ENCODE peak calls at places on chromosomes 1 and 21, in five cellular contexts. One of them, this sample, is unnamed.

GRCh38 chr1:203590559-203590958 is 36.1 kb upstream of the ATP2B4 start:
- DNase-seq in HCT116: no peak
- DNase-seq in HepG2: no peak
- DNase-seq in K562: no peak
- DNase-seq in H1: no peak
- DNase-seq in this sample: no peak

GRCh38 chr1:231139659-231140650 is 21.9 kb upstream of the TRIM67 start:
- DNase-seq in K562: no peak
- DNase-seq in HepG2: peak
- DNase-seq in H1: no peak
- DNase-seq in HCT116: no peak
- DNase-seq in this sample: no peak

GRCh38 chr1:244603498-244603897 is 49.4 kb upstream of the DESI2 start:
- DNase-seq in HepG2: peak
- DNase-seq in H1: no peak
- DNase-seq in HCT116: peak
- DNase-seq in K562: peak
- DNase-seq in this sample: no peak

GRCh38 chr1:222912730-222913129 is 97.9 kb downstream of the DISP1 start:
- DNase-seq in HepG2: no peak
- DNase-seq in H1: no peak
- DNase-seq in HCT116: no peak
- DNase-seq in K562: no peak
- DNase-seq in this sample: no peak

GRCh38 chr1:205121660-205122488 is at the start of gene RBBP5:
- DNase-seq in K562: peak
- DNase-seq in H1: peak
- DNase-seq in HCT116: peak
- DNase-seq in HepG2: peak
- DNase-seq in this sample: peak

GRCh38 chr1:36085126-36085525 is 1.2 kb downstream of the TEKT2 start:
- DNase-seq in HCT116: no peak
- DNase-seq in K562: no peak
- DNase-seq in HepG2: no peak
- DNase-seq in H1: no peak
- DNase-seq in this sample: no peak

GRCh38 chr21:44987301-44987885 is 47.6 kb downstream of the SLX9 start:
- DNase-seq in K562: no peak
- DNase-seq in HepG2: no peak
- DNase-seq in H1: no peak
- DNase-seq in HCT116: no peak
- DNase-seq in this sample: no peak

GRCh38 chr1:54604572-54605370 is 18.6 kb downstream of the FAM151A start:
- DNase-seq in HCT116: no peak
- DNase-seq in K562: no peak
- DNase-seq in HepG2: no peak
- DNase-seq in H1: no peak
- DNase-seq in this sample: no peak

GRCh38 chr21:20026517-20026916 is 971.7 kb upstream of the NCAM2 start:
- DNase-seq in H1: no peak
- DNase-seq in K562: no peak
- DNase-seq in HepG2: no peak
- DNase-seq in HCT116: no peak
- DNase-seq in this sample: no peak

GRCh38 chr1:211648336-211648735 is 27.1 kb downstream of the NEK2 start:
- DNase-seq in K562: peak
- DNase-seq in H1: no peak
- DNase-seq in HepG2: peak
- DNase-seq in HCT116: no peak
- DNase-seq in this sample: no peak

GRCh38 chr1:19137158-19137557 is 72.9 kb downstream of the UBR4 start:
- DNase-seq in K562: no peak
- DNase-seq in HepG2: no peak
- DNase-seq in H1: no peak
- DNase-seq in HCT116: no peak
- DNase-seq in this sample: no peak

GRCh38 chr1:154819628-154820590 is 50.2 kb downstream of the KCNN3 start:
- DNase-seq in HCT116: peak
- DNase-seq in H1: peak
- DNase-seq in HepG2: peak
- DNase-seq in K562: peak
- DNase-seq in this sample: peak

GRCh38 chr1:101587749-101588148 is 350.9 kb downstream of the S1PR1 start:
- DNase-seq in H1: no peak
- DNase-seq in HepG2: peak
- DNase-seq in K562: no peak
- DNase-seq in HCT116: no peak
- DNase-seq in this sample: no peak

GRCh38 chr1:205938682-205939081 is 4.6 kb downstream of the SLC26A9 start:
- DNase-seq in HCT116: no peak
- DNase-seq in HepG2: no peak
- DNase-seq in H1: no peak
- DNase-seq in K562: no peak
- DNase-seq in this sample: no peak

GRCh38 chr1:209567788-209568187 is 15.7 kb upstream of the CAMK1G start:
- DNase-seq in K562: no peak
- DNase-seq in HepG2: no peak
- DNase-seq in HCT116: no peak
- DNase-seq in H1: no peak
- DNase-seq in this sample: no peak

GRCh38 chr1:4681026-4681425 is 26.6 kb downstream of the AJAP1 start:
- DNase-seq in K562: no peak
- DNase-seq in H1: no peak
- DNase-seq in HCT116: no peak
- DNase-seq in HepG2: no peak
- DNase-seq in this sample: no peak

GRCh38 chr1:145751491-145752021 is 32.3 kb downstream of the CD160 start:
- DNase-seq in K562: no peak
- DNase-seq in HepG2: no peak
- DNase-seq in H1: no peak
- DNase-seq in HCT116: no peak
- DNase-seq in this sample: no peak

GRCh38 chr1:80375662-80376061 is 1369.1 kb upstream of the ADGRL4 start:
- DNase-seq in HepG2: no peak
- DNase-seq in K562: no peak
- DNase-seq in HCT116: no peak
- DNase-seq in H1: no peak
- DNase-seq in this sample: no peak

GRCh38 chr1:154730251-154730650 is 122.3 kb upstream of the ADAR start:
- DNase-seq in HepG2: no peak
- DNase-seq in K562: no peak
- DNase-seq in H1: no peak
- DNase-seq in HCT116: no peak
- DNase-seq in this sample: no peak

GRCh38 chr1:25773441-25774125 is 26.4 kb upstream of the SELENON start:
- DNase-seq in H1: no peak
- DNase-seq in K562: no peak
- DNase-seq in HCT116: no peak
- DNase-seq in HepG2: peak
- DNase-seq in this sample: no peak

GRCh38 chr1:119647734-119648619 is at the start of gene ZNF697:
- DNase-seq in HepG2: peak
- DNase-seq in HCT116: peak
- DNase-seq in H1: peak
- DNase-seq in K562: peak
- DNase-seq in this sample: peak

GRCh38 chr1:31782066-31782762 is 18.1 kb upstream of the ADGRB2 start:
- DNase-seq in HCT116: no peak
- DNase-seq in K562: no peak
- DNase-seq in HepG2: no peak
- DNase-seq in H1: no peak
- DNase-seq in this sample: no peak

GRCh38 chr1:31779687-31780086 is 15.5 kb upstream of the ADGRB2 start:
- DNase-seq in H1: no peak
- DNase-seq in HCT116: no peak
- DNase-seq in K562: no peak
- DNase-seq in HepG2: no peak
- DNase-seq in this sample: no peak

GRCh38 chr1:31781138-31782065 is 17.3 kb upstream of the ADGRB2 start:
- DNase-seq in H1: no peak
- DNase-seq in HepG2: no peak
- DNase-seq in HCT116: no peak
- DNase-seq in K562: peak
- DNase-seq in this sample: no peak

GRCh38 chr1:31778763-31779488 is 14.8 kb upstream of the ADGRB2 start:
- DNase-seq in HCT116: no peak
- DNase-seq in K562: no peak
- DNase-seq in H1: no peak
- DNase-seq in HepG2: no peak
- DNase-seq in this sample: no peak

DNA sequence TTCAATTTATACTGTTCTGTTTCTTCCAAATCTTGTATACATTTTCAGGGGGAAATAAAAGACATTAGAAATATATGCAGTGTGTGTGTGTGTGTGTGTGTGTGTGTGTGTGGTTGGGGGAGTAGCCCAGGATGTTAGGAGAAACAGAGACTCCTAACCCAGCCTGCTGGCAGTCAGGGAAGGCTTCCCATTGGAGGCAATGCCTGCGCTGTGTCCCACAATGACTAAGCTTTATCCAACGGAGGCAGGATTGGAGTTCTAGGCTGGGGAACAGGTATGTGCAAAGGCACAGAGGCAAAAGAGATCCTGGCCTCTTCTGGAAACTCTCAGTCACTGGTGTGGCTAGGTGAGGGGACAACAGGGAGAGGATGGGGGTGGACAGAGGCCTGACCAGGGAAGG is 16.5 kb upstream of the ADGRB2 start:
- DNase-seq in K562: peak
- DNase-seq in HepG2: no peak
- DNase-seq in HCT116: no peak
- DNase-seq in H1: no peak
- DNase-seq in this sample: no peak
- TF ChIP-seq ATF3 in K562: no peak
- TF ChIP-seq ATF3 in HepG2: no peak
- TF ChIP-seq ATF3 in HCT116: no peak
- TF ChIP-seq ATF3 in H1: no peak
- TF ChIP-seq ATF3 in this sample: no peak

GRCh38 chr1:66553846-66554245 is 19.9 kb downstream of the SGIP1 start:
- DNase-seq in K562: no peak
- DNase-seq in HepG2: no peak
- DNase-seq in H1: no peak
- DNase-seq in HCT116: no peak
- DNase-seq in this sample: no peak

GRCh38 chr1:66557157-66557556 is 23.2 kb downstream of the SGIP1 start:
- DNase-seq in HCT116: no peak
- DNase-seq in HepG2: no peak
- DNase-seq in K562: no peak
- DNase-seq in H1: no peak
- DNase-seq in this sample: no peak

GRCh38 chr1:66559517-66559916 is 25.6 kb downstream of the SGIP1 start:
- DNase-seq in K562: no peak
- DNase-seq in HepG2: no peak
- DNase-seq in HCT116: no peak
- DNase-seq in H1: no peak
- DNase-seq in this sample: no peak

GRCh38 chr1:66552829-66553228 is 18.9 kb downstream of the SGIP1 start:
- DNase-seq in K562: no peak
- DNase-seq in H1: peak
- DNase-seq in HCT116: no peak
- DNase-seq in HepG2: no peak
- DNase-seq in this sample: no peak

DNA sequence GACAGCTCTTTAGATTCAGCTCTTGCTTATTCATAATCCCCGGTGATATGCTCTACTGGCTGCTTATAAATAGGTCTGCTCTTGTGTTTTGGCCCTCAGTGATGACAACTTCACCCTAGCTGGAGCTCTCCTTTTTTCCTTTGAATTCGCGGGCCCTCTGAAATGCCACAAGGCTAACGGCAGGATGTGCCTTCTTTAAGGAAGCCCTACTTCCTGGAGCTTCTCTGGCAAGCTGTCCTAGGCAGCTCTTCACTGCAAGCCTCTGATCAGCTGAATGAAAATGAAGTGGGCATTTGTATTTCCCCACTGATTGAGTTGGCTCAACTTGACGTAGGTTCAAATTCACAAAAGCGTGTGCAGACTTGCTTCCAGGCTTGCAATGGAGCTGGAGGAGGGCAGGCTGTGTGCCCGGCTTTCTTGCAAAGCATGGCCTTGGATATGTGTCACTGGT is 22.2 kb downstream of the SGIP1 start:
- DNase-seq in HCT116: no peak
- DNase-seq in K562: no peak
- DNase-seq in H1: no peak
- DNase-seq in HepG2: no peak
- DNase-seq in this sample: no peak
- TF ChIP-seq ATF3 in HCT116: no peak
- TF ChIP-seq ATF3 in K562: no peak
- TF ChIP-seq ATF3 in H1: no peak
- TF ChIP-seq ATF3 in HepG2: no peak
- TF ChIP-seq ATF3 in this sample: no peak

GRCh38 chr1:2596530-2597333 is 10.2 kb downstream of the PRXL2B start:
- DNase-seq in HepG2: no peak
- DNase-seq in H1: no peak
- DNase-seq in K562: no peak
- DNase-seq in HCT116: no peak
- DNase-seq in this sample: no peak

GRCh38 chr1:2594641-2595131 is 8.1 kb downstream of the PRXL2B start:
- DNase-seq in HepG2: no peak
- DNase-seq in HCT116: no peak
- DNase-seq in K562: no peak
- DNase-seq in H1: no peak
- DNase-seq in this sample: peak

GRCh38 chr1:2595812-2596529 is 9.4 kb downstream of the PRXL2B start:
- DNase-seq in HCT116: no peak
- DNase-seq in K562: no peak
- DNase-seq in HepG2: no peak
- DNase-seq in H1: no peak
- DNase-seq in this sample: peak

GRCh38 chr1:2594001-2594640 is 7.5 kb downstream of the PRXL2B start:
- DNase-seq in HepG2: no peak
- DNase-seq in HCT116: no peak
- DNase-seq in H1: no peak
- DNase-seq in K562: no peak
- DNase-seq in this sample: peak

DNA sequence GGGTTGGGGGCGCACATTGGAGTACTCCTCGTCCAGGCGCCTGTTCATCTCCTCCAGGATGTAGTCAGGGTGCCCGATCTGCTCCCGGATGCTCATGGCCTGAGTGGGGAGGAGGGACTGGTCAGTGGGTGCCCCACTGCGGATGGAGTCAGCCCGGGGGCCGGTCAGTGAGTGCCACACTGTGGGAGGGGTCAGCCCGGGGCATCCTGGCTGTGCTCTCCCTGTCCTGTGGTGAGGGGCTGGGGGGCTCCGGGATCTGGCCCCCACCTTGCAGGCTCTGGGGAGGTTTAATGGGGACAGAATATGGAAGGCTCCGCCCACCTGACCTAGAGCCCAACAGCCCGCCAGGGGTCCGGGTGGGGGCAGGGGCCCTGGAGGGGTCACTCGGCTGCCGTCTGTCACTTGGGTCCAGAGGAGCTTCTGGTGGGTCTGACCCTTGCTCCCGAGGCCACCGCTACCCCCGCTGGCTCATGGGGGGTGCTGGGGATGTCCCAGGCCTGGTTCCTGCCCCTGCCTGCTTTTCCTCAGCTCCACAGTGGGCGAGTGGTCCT is 8.8 kb downstream of the PRXL2B start:
- DNase-seq in H1: no peak
- DNase-seq in HCT116: no peak
- DNase-seq in K562: no peak
- DNase-seq in HepG2: no peak
- DNase-seq in this sample: no peak
- TF ChIP-seq ATF3 in H1: no peak
- TF ChIP-seq ATF3 in HCT116: no peak
- TF ChIP-seq ATF3 in K562: no peak
- TF ChIP-seq ATF3 in HepG2: no peak
- TF ChIP-seq ATF3 in this sample: no peak

GRCh38 chr1:160539896-160540858 is 17.1 kb upstream of the SLAMF6 start:
- DNase-seq in K562: peak
- DNase-seq in H1: no peak
- DNase-seq in HepG2: peak
- DNase-seq in HCT116: no peak
- DNase-seq in this sample: no peak
- TF ChIP-seq ATF3 in K562: peak
- TF ChIP-seq ATF3 in H1: no peak
- TF ChIP-seq ATF3 in HepG2: no peak
- TF ChIP-seq ATF3 in HCT116: no peak
- TF ChIP-seq ATF3 in this sample: no peak

This sample was measured in WTC11.